ENCODE peak calls at places on chromosome 7, in five cellular contexts. D is lower lobe of right lung, L is IMR-90, F is H9, M is fibroblast of lung. T is an unnamed sample.

GRCh38 chr7:9226500-9226899 is 793.1 kb downstream of the NXPH1 start:
- DNase-seq in D (no peak), L (no peak), F (no peak), M (no peak), T (no peak)

GRCh38 chr7:2567663-2568238 is 9.0 kb downstream of the IQCE start:
- DNase-seq in D (peak; percentile 51), L (peak; percentile 38), F (peak; percentile 62), M (no peak), T (no peak)

GRCh38 chr7:97025983-97026704 is 1.5 kb upstream of the DLX5 start:
- DNase-seq in D (no peak), L (no peak), F (no peak), M (no peak), T (no peak)

GRCh38 chr7:148572067-148572522 is 18.5 kb upstream of the C7orf33 start:
- DNase-seq in D (no peak), L (no peak), F (no peak), M (no peak), T (no peak)

GRCh38 chr7:95527033-95527775 is 41.5 kb downstream of the ASB4 start:
- DNase-seq in D (no peak), L (peak; percentile 44), F (peak; percentile 75), M (peak; percentile 29), T (no peak)

GRCh38 chr7:85452674-85453073 is 265.8 kb upstream of the SEMA3D start:
- DNase-seq in D (no peak), L (no peak), F (no peak), M (no peak), T (no peak)

GRCh38 chr7:158192184-158192835 is 395.3 kb downstream of the PTPRN2 start:
- DNase-seq in D (no peak), L (no peak), F (no peak), M (no peak), T (no peak)

GRCh38 chr7:127347567-127348246 is 44.8 kb downstream of the ZNF800 start:
- DNase-seq in D (peak; percentile 79), L (peak; percentile 61), F (peak; percentile 77), M (peak; percentile 65), T (no peak)

GRCh38 chr7:28135760-28136159 is 44.8 kb downstream of the JAZF1 start:
- DNase-seq in D (no peak), L (no peak), F (no peak), M (no peak), T (no peak)

GRCh38 chr7:155169498-155170065 is 99.5 kb downstream of the HTR5A start:
- DNase-seq in D (peak; percentile 64), L (no peak), F (no peak), M (no peak), T (no peak)

GRCh38 chr7:104206841-104207240 is 972 bp downstream of the ORC5 start:
- DNase-seq in D (no peak), L (no peak), F (no peak), M (no peak), T (no peak)

GRCh38 chr7:141495057-141495456 is 56.2 kb upstream of the AGK start:
- DNase-seq in D (no peak), L (no peak), F (no peak), M (no peak), T (no peak)

GRCh38 chr7:69843653-69844052 is 245.4 kb downstream of the AUTS2 start:
- DNase-seq in D (no peak), L (no peak), F (no peak), M (no peak), T (no peak)

GRCh38 chr7:129740574-129740973 is 129.1 kb downstream of the NRF1 start:
- DNase-seq in D (no peak), L (no peak), F (no peak), M (no peak), T (no peak)

GRCh38 chr7:388961-389701 is 99.2 kb downstream of the FOXL3 start:
- DNase-seq in D (peak; percentile 34), L (no peak), F (no peak), M (no peak), T (no peak)

GRCh38 chr7:16989883-16990413 is 108.2 kb upstream of the AGR3 start:
- DNase-seq in D (peak; percentile 75), L (peak; percentile 80), F (no peak), M (peak; percentile 77), T (peak; percentile 60)

GRCh38 chr7:128203047-128203491 is 38.0 kb upstream of the LEP start:
- DNase-seq in D (no peak), L (no peak), F (peak; percentile 4), M (no peak), T (no peak)

GRCh38 chr7:56007891-56008290 is 43.4 kb downstream of the PSPH start:
- DNase-seq in D (no peak), L (no peak), F (no peak), M (no peak), T (no peak)

GRCh38 chr7:40996330-40996729 is 706.6 kb downstream of the INHBA start:
- DNase-seq in D (no peak), L (no peak), F (no peak), M (peak; percentile 55), T (no peak)

GRCh38 chr7:78777844-78778243 is 675.6 kb downstream of the MAGI2 start:
- DNase-seq in D (no peak), L (peak; percentile 47), F (no peak), M (peak; percentile 26), T (peak; percentile 44)

GRCh38 chr7:100516135-100516812 is 22.7 kb upstream of the AGFG2 start:
- DNase-seq in D (no peak), L (peak; percentile 87), F (no peak), M (peak; percentile 97), T (no peak)

GRCh38 chr7:101238226-101239182 is 902 bp upstream of the CLDN15 start:
- DNase-seq in D (no peak), L (no peak), F (no peak), M (no peak), T (no peak)

GRCh38 chr7:30906520-30907240 is 5.0 kb upstream of the AQP1 start:
- DNase-seq in D (no peak), L (peak; percentile 30), F (no peak), M (peak; percentile 58), T (no peak)

GRCh38 chr7:75795831-75796285 is 17.7 kb downstream of the CCL24 start:
- DNase-seq in D (peak; percentile 72), L (no peak), F (no peak), M (no peak), T (no peak)

GRCh38 chr7:18610331-18610948 is 114.9 kb downstream of the HDAC9 start:
- DNase-seq in D (no peak), L (peak; percentile 28), F (peak; percentile 42), M (peak; percentile 5), T (peak; percentile 11)

GRCh38 chr7:44201813-44202212 is 1.0 kb downstream of the YKT6 start:
- DNase-seq in D (no peak), L (peak; percentile 11), F (no peak), M (peak; percentile 47), T (peak; percentile 30)

GRCh38 chr7:26434974-26435373 is 143.3 kb downstream of the SNX10 start:
- DNase-seq in D (no peak), L (no peak), F (no peak), M (no peak), T (no peak)

GRCh38 chr7:128914566-128915151 is 4.2 kb upstream of the KCP start:
- DNase-seq in D (no peak), L (no peak), F (peak; percentile 53), M (no peak), T (no peak)

GRCh38 chr7:83166-83840 is 109.1 kb upstream of the FAM20C start:
- DNase-seq in D (no peak), L (no peak), F (peak; percentile 20), M (no peak), T (no peak)

GRCh38 chr7:109190766-109191165 is 621.1 kb downstream of the DNAJB9 start:
- DNase-seq in D (no peak), L (no peak), F (no peak), M (no peak), T (no peak)
- H3K4me1 ChIP-seq in D (no peaks in the 10 kb centered on the region), L (no peaks in the 10 kb centered on the region), F (no peaks in the 10 kb centered on the region), M (no peaks in the 10 kb centered on the region), T (no peaks in the 10 kb centered on the region)

DNA sequence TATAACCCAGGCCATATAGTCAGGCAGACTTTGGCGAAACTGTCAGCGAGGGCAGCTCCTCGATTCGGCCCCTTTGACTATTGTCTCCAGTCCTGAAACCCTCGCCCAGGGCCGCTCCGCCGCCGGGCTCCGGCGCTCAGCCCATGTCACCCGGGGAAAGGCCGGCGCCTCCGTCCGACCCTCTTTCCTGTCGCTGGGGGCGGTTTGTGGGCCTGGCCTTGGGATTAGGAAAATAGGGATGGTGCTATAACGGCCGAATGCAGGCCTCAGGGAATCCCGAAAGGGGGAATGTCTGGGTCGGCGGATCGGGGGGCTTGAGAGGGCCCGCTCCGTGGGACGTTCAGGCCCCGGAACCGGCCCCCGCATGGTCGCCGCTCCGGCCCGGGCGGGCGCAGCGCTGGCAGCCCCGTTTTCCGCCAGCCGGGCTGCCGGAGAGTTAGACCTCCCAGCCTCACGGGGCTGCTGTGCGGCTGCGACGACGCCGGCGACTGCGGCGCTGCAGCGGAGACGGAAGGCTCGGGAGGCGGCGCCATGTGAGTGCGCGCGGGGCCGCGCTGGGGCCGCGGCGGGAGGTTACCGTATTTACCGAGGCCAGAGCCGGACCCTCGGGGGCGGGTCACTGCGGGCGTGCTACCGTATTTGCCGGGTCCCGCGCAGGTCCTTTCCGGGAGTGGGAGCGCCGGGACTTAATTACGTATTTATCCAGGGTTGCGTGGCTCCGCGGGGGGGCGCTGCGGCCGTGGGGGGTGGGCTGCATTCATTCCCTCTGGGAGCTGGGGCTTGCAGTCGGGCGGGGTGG is 25.9 kb downstream of the ZNF775 start:
- DNase-seq in D (peak; percentile 93), L (peak; percentile 85), F (peak; percentile 78), M (peak; percentile 91), T (peak; percentile 62)
- TF ChIP-seq CTCF in D (no peak), L (peak; percentile 33), F (no peak), M (peak; percentile 10), T (peak; percentile 62)

GRCh38 chr7:134928574-134928973 is 57.7 kb upstream of the AGBL3 start:
- DNase-seq in D (no peak), L (no peak), F (no peak), M (no peak), T (no peak)
- H3K4me1 ChIP-seq in D (peaks cover 6% of the 10 kb centered on the region), L (peaks cover 8% of the 10 kb centered on the region), F (no peaks in the 10 kb centered on the region), M (peaks cover 9% of the 10 kb centered on the region), T (no peaks in the 10 kb centered on the region)

DNA sequence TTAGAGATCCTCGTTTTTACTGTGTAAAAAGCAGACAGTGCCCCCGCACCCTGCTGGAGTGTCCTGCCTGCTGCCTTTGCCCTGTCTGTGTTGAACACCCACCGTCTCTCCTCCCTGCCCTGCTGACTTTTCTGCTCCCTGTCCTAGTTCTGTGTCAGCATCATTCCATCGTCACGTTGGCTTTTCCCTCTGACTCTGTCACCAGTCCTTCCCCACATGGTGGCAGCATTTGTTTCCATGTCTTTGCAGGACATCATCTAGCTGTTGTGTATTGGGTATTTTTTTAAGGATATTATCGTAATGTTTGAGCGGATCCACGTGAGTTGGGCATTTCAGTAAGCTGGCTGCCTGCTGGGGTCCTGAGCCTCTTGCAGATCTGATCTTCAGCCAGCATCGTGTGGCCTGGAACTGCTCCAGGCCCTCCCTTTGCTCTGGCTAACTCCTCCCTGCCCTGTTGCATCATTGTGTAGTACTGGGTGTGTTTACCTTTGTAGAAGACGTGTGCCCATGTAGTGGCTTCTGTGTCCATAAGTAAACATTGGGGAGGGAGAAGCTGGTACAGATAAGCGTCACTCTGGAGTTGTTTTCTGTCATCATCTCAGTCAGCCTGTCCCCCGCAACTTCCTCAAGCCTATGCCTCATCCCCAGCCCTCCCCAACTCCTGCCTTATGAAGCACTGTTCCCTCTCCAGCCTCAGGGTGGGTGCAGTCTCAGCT is 44.2 kb downstream of the TRRAP start:
- DNase-seq in D (peak; percentile 72), L (peak; percentile 76), F (no peak), M (peak; percentile 54), T (no peak)
- TF ChIP-seq CTCF in D (no peak), L (no peak), F (no peak), M (peak; percentile 10), T (no peak)

GRCh38 chr7:98267305-98267704 is 14.2 kb upstream of the BRI3 start:
- DNase-seq in D (no peak), L (no peak), F (no peak), M (no peak), T (no peak)

GRCh38 chr7:98265841-98266271 is 13.8 kb upstream of the TECPR1 start:
- DNase-seq in D (no peak), L (peak; percentile 58), F (no peak), M (peak; percentile 70), T (peak; percentile 9)

GRCh38 chr7:98266840-98267239 is 14.6 kb upstream of the BRI3 start:
- DNase-seq in D (no peak), L (no peak), F (no peak), M (no peak), T (no peak)
- H3K4me1 ChIP-seq in D (peaks cover 5% of the 10 kb centered on the region), L (peaks cover 6% of the 10 kb centered on the region), F (no peaks in the 10 kb centered on the region), M (no peaks in the 10 kb centered on the region), T (no peaks in the 10 kb centered on the region)

T was measured in foreskin keratinocyte.